ENCODE peak calls at places on chromosomes 7 and 10, in five cellular contexts. X, S, M, U and O are unnamed samples.

GRCh38 chr10:48187713-48188541 is 86.6 kb downstream of the FRMPD2 start:
- DNase-seq in X (no peak), S (no peak), M (no peak), U (no peak), O (no peak)

GRCh38 chr10:132066812-132067211 is 1.1 kb downstream of the JAKMIP3 start:
- DNase-seq in X (no peak), S (no peak), M (no peak), U (peak; percentile 41), O (no peak)

GRCh38 chr10:58653139-58653538 is 140.5 kb downstream of the BICC1 start:
- DNase-seq in X (no peak), S (no peak), M (no peak), U (no peak), O (no peak)

GRCh38 chr10:44990302-44990655 is 10.4 kb upstream of the ZNF22 start:
- DNase-seq in X (no peak), S (no peak), M (no peak), U (no peak), O (no peak)

GRCh38 chr7:12258074-12258473 is 47.0 kb downstream of the TMEM106B start:
- DNase-seq in X (no peak), S (no peak), M (no peak), U (no peak), O (no peak)

GRCh38 chr10:77898323-77899079 is 28.1 kb downstream of the DLG5 start:
- DNase-seq in X (no peak), S (no peak), M (no peak), U (no peak), O (no peak)

GRCh38 chr7:29989257-29989995 is at the start of gene SCRN1:
- DNase-seq in X (peak; percentile 53), S (no peak), M (no peak), U (no peak), O (peak; percentile 3)

GRCh38 chr7:155356323-155357105 is 58.8 kb downstream of the INSIG1 start:
- DNase-seq in X (no peak), S (no peak), M (no peak), U (peak; percentile 41), O (no peak)

GRCh38 chr10:108597657-108598319 is 1325.5 kb downstream of the XPNPEP1 start:
- DNase-seq in X (no peak), S (no peak), M (no peak), U (no peak), O (no peak)

GRCh38 chr10:29619273-29619672 is 15.5 kb downstream of the SVIL start:
- DNase-seq in X (no peak), S (no peak), M (no peak), U (no peak), O (no peak)

GRCh38 chr7:96199421-96199820 is 122.5 kb downstream of the SLC25A13 start:
- DNase-seq in X (no peak), S (no peak), M (no peak), U (no peak), O (no peak)